ENCODE peak calls at places on chromosomes 3 and 15, in six cellular contexts. M is mammary epithelial cell, O is neural progenitor cell, P is kidney epithelial cell, I is Peyer's patch, Q is left lung. F is an unnamed sample.
A peak's percentile ranks its signal among the peaks of the same experiment; 100 is the strongest.

GRCh38 chr15:57165992-57166391 is 210.3 kb upstream of the CGNL1 start:
- DNase-seq in M (peak; percentile 33), I (no peak), O (no peak), Q (no peak), P (peak; percentile 12), F (no peak)

GRCh38 chr3:123636431-123636841 is 51.6 kb upstream of the HACD2 start:
- DNase-seq in M (no peak), I (peak; percentile 36), P (no peak), O (peak; percentile 95), Q (no peak), F (no peak)

GRCh38 chr3:133211449-133211848 is 173.3 kb downstream of the TMEM108 start:
- DNase-seq in O (peak; percentile 62), M (no peak), I (no peak), Q (no peak), P (no peak), F (peak; percentile 71)

GRCh38 chr15:89490081-89490480 is 6.3 kb downstream of the RHCG start:
- DNase-seq in O (no peak), M (no peak), P (no peak), I (peak; percentile 25), Q (no peak), F (no peak)

GRCh38 chr3:197674741-197675567 is 61.8 kb downstream of the RUBCN start:
- DNase-seq in O (no peak), I (peak; percentile 86), Q (no peak), P (no peak), M (no peak), F (peak; percentile 28)

GRCh38 chr3:127606981-127607595 is 8.9 kb downstream of the MCM2 start:
- DNase-seq in P (no peak), O (no peak), Q (no peak), I (no peak), M (no peak), F (no peak)

GRCh38 chr15:57865294-57865693 is 158.8 kb downstream of the POLR2M start:
- DNase-seq in M (no peak), Q (no peak), P (no peak), I (no peak), O (no peak), F (no peak)

GRCh38 chr15:36924076-36924475 is 176.3 kb downstream of the MEIS2 start:
- DNase-seq in P (no peak), Q (no peak), I (no peak), O (no peak), M (no peak), F (no peak)

GRCh38 chr3:141793476-141794260 is 30.5 kb downstream of the GRK7 start:
- DNase-seq in M (no peak), I (no peak), O (peak; percentile 68), P (no peak), Q (no peak), F (no peak)

GRCh38 chr15:69414702-69415161 is 583 bp downstream of the KIF23 start:
- DNase-seq in Q (peak; percentile 49), I (no peak), M (peak; percentile 84), O (peak; percentile 67), P (peak; percentile 69), F (peak; percentile 56)

GRCh38 chr15:99704444-99704838 is 28.8 kb downstream of the LYSMD4 start:
- DNase-seq in Q (no peak), P (peak; percentile 65), I (no peak), M (peak; percentile 83), O (peak; percentile 89), F (peak; percentile 54)

GRCh38 chr3:43378066-43378935 is 92.0 kb downstream of the SNRK start:
- DNase-seq in M (peak; percentile 43), P (no peak), O (peak; percentile 48), Q (no peak), I (peak; percentile 85), F (no peak)

GRCh38 chr15:48153526-48153925 is 24.6 kb downstream of the MYEF2 start:
- DNase-seq in I (no peak), Q (no peak), O (no peak), P (no peak), M (no peak), F (no peak)

GRCh38 chr3:150605998-150606641 is 3.0 kb downstream of the SELENOT start:
- DNase-seq in P (no peak), Q (peak; percentile 36), I (no peak), O (no peak), M (no peak), F (peak; percentile 35)

DNA sequence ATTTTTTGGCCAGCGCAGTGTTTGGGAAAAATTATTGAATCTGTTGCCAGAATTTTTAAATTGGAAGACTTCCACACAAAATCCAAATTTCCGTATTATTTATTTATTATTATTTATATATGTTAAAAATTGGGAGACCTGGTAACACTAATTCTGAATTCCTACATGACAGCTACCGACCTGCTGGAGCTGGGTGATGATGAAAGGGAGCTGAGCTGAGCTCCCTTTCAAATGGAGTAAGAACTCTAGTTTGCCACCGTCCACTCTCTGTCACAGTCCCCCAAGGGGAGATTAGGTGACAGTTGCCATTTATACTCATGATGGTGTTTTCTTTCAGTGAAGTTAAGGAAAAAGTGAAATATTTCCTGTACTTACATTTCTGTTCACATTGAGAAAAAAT is 1.4 kb downstream of the CRTC3 start:
- DNase-seq in O (peak; percentile 21), Q (no peak), M (no peak), P (no peak), I (no peak), F (no peak)
- H3K4me3 ChIP-seq in O (peak overlapping the region; percentile 66), Q (peak overlapping the region; percentile 81), M (peak overlapping the region; percentile 61), P (peak overlapping the region; percentile 71), I (peak overlapping the region; percentile 99), F (peak overlapping the region; percentile 82)

DNA sequence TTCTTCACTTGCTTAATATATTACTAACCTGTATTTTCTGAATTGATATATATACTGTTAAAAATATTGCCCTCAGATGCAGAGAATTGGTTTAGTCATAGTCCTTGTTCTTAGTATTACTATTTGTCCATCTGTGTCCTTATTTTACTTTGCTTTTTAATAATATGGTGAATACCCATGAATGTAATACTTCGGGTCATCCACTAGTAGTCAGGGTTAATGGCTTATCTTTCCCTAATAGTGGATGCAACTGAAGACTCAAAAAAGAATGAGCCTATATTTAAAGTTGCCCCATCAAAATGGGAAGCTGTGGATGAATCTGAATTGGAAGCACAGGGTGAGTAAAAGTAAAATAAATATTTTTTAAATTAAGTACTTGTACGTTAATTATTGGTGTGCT is 36.5 kb downstream of the U2SURP start:
- DNase-seq in P (no peak), Q (no peak), I (no peak), M (no peak), O (no peak), F (peak; percentile 2)
- TF ChIP-seq CTCF in P (no peak), Q (no peak), I (no peak), M (peak; percentile 2), O (peak; percentile 15), F (peak; percentile 16)

DNA sequence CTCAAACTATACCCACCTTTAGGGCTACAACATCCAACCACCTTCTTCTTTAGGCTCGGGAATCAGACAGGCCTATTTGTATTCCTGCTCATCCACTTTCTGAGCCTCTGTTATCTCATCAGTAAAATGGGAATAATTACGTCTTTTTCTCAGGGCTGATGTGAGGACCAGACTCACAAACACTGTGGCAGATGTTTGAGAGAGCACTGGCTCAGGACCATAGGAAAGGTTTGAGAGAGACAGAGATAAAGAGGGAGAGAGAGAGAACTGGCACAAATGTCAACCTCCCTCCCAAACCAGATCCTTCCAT is 4.8 kb upstream of the DAPK2 start:
- DNase-seq in O (no peak), I (no peak), P (no peak), M (no peak), Q (no peak), F (no peak)
- H3K27me3 ChIP-seq in O (peaks cover 20% of the 10 kb centered on the region), I (no peaks in the 10 kb centered on the region), P (peaks cover 5% of the 10 kb centered on the region), M (no peaks in the 10 kb centered on the region), Q (peaks cover 12% of the 10 kb centered on the region), F (no peaks in the 10 kb centered on the region)

DNA sequence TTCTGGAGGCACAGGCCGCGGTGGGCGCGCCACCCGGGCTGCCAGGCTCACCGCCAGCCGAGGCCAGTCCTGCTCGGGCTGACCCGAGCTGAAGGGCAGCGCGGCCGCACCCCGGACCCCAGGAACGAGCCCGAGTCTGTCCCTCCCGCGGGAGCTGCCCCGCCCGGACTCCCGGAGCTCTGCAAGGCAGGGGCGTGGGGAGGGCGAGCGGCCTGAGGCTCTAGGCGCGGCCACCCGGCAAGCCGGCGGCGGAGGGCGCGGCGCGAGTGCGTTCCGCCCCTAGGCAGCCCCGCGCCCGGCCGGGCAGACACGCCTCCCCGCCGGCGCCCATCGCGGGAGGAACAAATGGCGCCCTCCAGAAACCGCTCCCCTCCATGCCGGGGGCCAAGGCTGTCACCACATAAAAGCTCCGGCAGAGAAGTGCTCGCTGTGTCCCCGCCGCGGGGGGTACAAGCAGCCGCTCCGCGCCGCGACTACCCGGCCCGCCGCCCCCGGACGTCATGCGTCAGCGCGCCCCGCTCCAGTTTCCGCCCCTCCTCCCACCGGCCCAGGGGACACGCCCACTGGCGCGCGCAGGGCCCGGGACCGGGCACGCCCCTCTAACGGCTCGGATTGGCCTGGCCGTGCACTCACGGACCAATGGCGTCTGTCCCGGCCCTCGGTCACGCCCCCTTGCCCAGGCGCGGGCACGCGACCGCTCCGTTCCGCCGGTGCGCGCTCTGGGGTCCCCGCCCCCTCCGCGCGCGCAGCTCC is 483 bp upstream of the KLF13 start:
- DNase-seq in O (peak; percentile 99), P (peak; percentile 70), M (peak; percentile 98), Q (peak; percentile 99), I (peak; percentile 99), F (peak; percentile 100)
- H3K4me3 ChIP-seq in O (peak overlapping the region; percentile 76), P (peak overlapping the region; percentile 72), M (peak overlapping the region; percentile 77), Q (peak overlapping the region; percentile 97), I (peak overlapping the region; percentile 84), F (peak overlapping the region; percentile 86)

GRCh38 chr3:136740351-136740957 is 11.7 kb downstream of the STAG1 start:
- DNase-seq in O (no peak), Q (no peak), P (no peak), I (no peak), M (no peak), F (no peak)
- TF ChIP-seq CTCF in O (no peak), Q (no peak), P (no peak), I (no peak), M (no peak), F (no peak)

DNA sequence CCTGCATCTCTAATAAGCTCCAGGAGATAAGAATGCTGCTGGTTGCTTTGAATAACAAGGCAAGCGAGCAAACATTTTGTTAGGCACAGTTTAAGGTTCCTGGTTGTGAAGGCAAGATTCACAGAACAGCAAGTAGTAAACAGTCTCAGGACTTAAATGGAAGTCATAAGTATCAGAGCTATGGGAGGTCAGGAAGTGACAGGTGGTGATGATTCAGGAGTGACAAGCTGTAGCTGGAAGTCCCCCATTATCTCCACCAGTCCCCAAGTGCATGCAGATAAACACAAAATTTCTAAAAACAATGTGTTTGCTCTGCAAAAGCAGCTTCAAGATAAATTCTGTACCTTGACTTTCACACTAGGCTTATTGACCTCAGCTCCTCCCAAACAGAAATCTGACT is 3.3 kb downstream of the FETUB start:
- DNase-seq in I (no peak), M (peak; percentile 35), Q (no peak), P (no peak), O (no peak), F (no peak)
- H3K27me3 ChIP-seq in I (no peaks in the 10 kb centered on the region), M (no peaks in the 10 kb centered on the region), Q (peaks cover 21% of the 10 kb centered on the region), P (no peaks in the 10 kb centered on the region), O (no peaks in the 10 kb centered on the region), F (no peaks in the 10 kb centered on the region)